ENCODE peak calls at places on chromosome 4, in nine cellular contexts. B is CD4-positive, alpha-beta T cell; D is A549; P is DMS153; C is stimulated activated CD8-positive, alpha-beta memory T cell treated with anti-CD3 and anti-CD28 coated beads, Interleukin-2, amount 100 ng/mL, for 1 hour; X is activated T-cell treated with anti-CD3 and anti-CD28 coated beads, Interleukin-2, amount 50 U/mL, for 4 hours; N is MV-4-11; V is lower leg skin; U is amniotic stem cell. Z is an unnamed sample.

GRCh38 chr4:176259330-176260090 is 9.5 kb downstream of the ASB5 start:
- DNase-seq in B (no peak), D (no peak), P (no peak), C (no peak), X (no peak), N (no peak), V (no peak), U (peak; percentile 34), Z (peak; percentile 27)

GRCh38 chr4:112173593-112174559 is 28.6 kb downstream of the FAM241A start:
- DNase-seq in B (no peak), D (no peak), P (no peak), C (no peak), X (no peak), N (no peak), V (no peak), U (no peak), Z (peak; percentile 67)

GRCh38 chr4:11608992-11609391 is 180.3 kb upstream of the HS3ST1 start:
- DNase-seq in B (no peak), D (no peak), P (peak; percentile 34), C (no peak), X (no peak), N (no peak), V (no peak), U (no peak), Z (no peak)

GRCh38 chr4:3238721-3239120 is 10.2 kb upstream of the MSANTD1 start:
- DNase-seq in B (no peak), D (no peak), P (no peak), C (no peak), X (no peak), N (no peak), V (no peak), U (no peak), Z (no peak)

GRCh38 chr4:144705861-144706590 is 60.1 kb downstream of the HHIP start:
- DNase-seq in B (no peak), D (no peak), P (no peak), C (no peak), X (no peak), N (no peak), V (no peak), U (no peak), Z (no peak)

GRCh38 chr4:101718810-101719209 is 71.7 kb upstream of the BANK1 start:
- DNase-seq in B (no peak), D (no peak), P (no peak), C (no peak), X (no peak), N (no peak), V (no peak), U (no peak), Z (no peak)

GRCh38 chr4:96649536-96649935 is 809.6 kb downstream of the PDHA2 start:
- DNase-seq in B (no peak), D (no peak), P (no peak), C (no peak), X (no peak), N (no peak), V (no peak), U (no peak), Z (peak; percentile 40)

GRCh38 chr4:53098681-53099121 is 236.6 kb downstream of the RASL11B start:
- DNase-seq in B (no peak), D (no peak), P (no peak), C (no peak), X (no peak), N (no peak), V (no peak), U (no peak), Z (peak; percentile 78)